ENCODE peak calls at places on chromosome 20, in five cellular contexts. M, C, Z, K and N are unnamed samples.

GRCh38 chr20:15045246-15045645 is 707.8 kb upstream of the FLRT3 start:
- DNase-seq in M (no peak), C (peak), Z (peak), K (peak), N (peak)

GRCh38 chr20:37516697-37517370 is 4.2 kb upstream of the NNAT start:
- DNase-seq in M (peak), C (no peak), Z (peak), K (no peak), N (peak)

GRCh38 chr20:63360850-63361497 is at the start of gene CHRNA4:
- DNase-seq in M (no peak), C (no peak), Z (peak), K (peak), N (no peak)

GRCh38 chr20:35478804-35479472 is 23.5 kb downstream of the CEP250 start:
- DNase-seq in M (no peak), C (no peak), Z (no peak), K (no peak), N (no peak)

GRCh38 chr20:9411833-9412232 is 102.6 kb upstream of the LAMP5 start:
- DNase-seq in M (no peak), C (no peak), Z (no peak), K (no peak), N (no peak)

GRCh38 chr20:52833901-52834300 is 138.3 kb upstream of the TSHZ2 start:
- DNase-seq in M (no peak), C (no peak), Z (no peak), K (no peak), N (no peak)

GRCh38 chr20:57383447-57384347 is 7.5 kb upstream of the RBM38 start:
- DNase-seq in M (no peak), C (no peak), Z (no peak), K (no peak), N (no peak)

GRCh38 chr20:32792316-32792715 is 27.4 kb upstream of the MAPRE1 start:
- DNase-seq in M (peak), C (no peak), Z (no peak), K (no peak), N (no peak)

GRCh38 chr20:1830240-1830639 is 65.0 kb upstream of the SIRPA start:
- DNase-seq in M (peak), C (no peak), Z (peak), K (peak), N (peak)

GRCh38 chr20:61349447-61350165 is 97.5 kb downstream of the CDH4 start:
- DNase-seq in M (no peak), C (no peak), Z (no peak), K (no peak), N (no peak)